ENCODE peak calls at places on chromosomes 2 and 18, in four cellular contexts. T is K562, R is brain microvascular endothelial cell, J is lower lobe of right lung. B is an unnamed sample.

GRCh38 chr2:15158117-15158516 is 403.0 kb downstream of the NBAS start:
- DNase-seq in T (no peak), R (no peak), J (no peak), B (no peak)

GRCh38 chr18:12507007-12507406 is 99.3 kb downstream of the PRELID3A start:
- DNase-seq in T (no peak), R (no peak), J (no peak), B (no peak)

GRCh38 chr2:179541586-179541985 is 277.0 kb upstream of the SESTD1 start:
- DNase-seq in T (no peak), R (no peak), J (no peak), B (no peak)

GRCh38 chr2:169280502-169280901 is 81.8 kb downstream of the LRP2 start:
- DNase-seq in T (no peak), R (no peak), J (no peak), B (no peak)

GRCh38 chr2:122001441-122001874 is 246.0 kb downstream of the TSN start:
- DNase-seq in T (no peak), R (no peak), J (no peak), B (no peak)

GRCh38 chr2:200905618-200906296 is 16.6 kb downstream of the NIF3L1 start:
- DNase-seq in T (peak; percentile 16), R (peak; percentile 69), J (peak; percentile 77), B (no peak)

GRCh38 chr2:127516031-127516430 is 10.3 kb downstream of the IWS1 start:
- DNase-seq in T (no peak), R (peak; percentile 16), J (peak; percentile 86), B (no peak)

GRCh38 chr18:58417752-58418151 is 211.1 kb downstream of the ALPK2 start:
- DNase-seq in T (no peak), R (peak; percentile 20), J (no peak), B (no peak)

GRCh38 chr2:72579595-72580180 is 246.1 kb downstream of the EXOC6B start:
- DNase-seq in T (no peak), R (no peak), J (no peak), B (peak; percentile 0)

GRCh38 chr2:10009811-10010781 is 33.3 kb upstream of the KLF11 start:
- DNase-seq in T (no peak), R (no peak), J (peak; percentile 72), B (no peak)

GRCh38 chr2:235879116-235879515 is 289.1 kb downstream of the GBX2 start:
- DNase-seq in T (no peak), R (no peak), J (no peak), B (no peak)

GRCh38 chr18:69895081-69896047 is 52.3 kb downstream of the CD226 start:
- DNase-seq in T (no peak), R (no peak), J (no peak), B (no peak)

GRCh38 chr18:41721103-41721502 is 233.9 kb upstream of the PIK3C3 start:
- DNase-seq in T (no peak), R (no peak), J (no peak), B (no peak)

GRCh38 chr18:47944972-47945843 is 14.7 kb upstream of the SMAD2 start:
- DNase-seq in T (no peak), R (no peak), J (no peak), B (no peak)

GRCh38 chr2:85769236-85769986 is 15.6 kb downstream of the ATOH8 start:
- DNase-seq in T (peak; percentile 84), R (no peak), J (no peak), B (no peak)

GRCh38 chr2:147663964-147664363 is 180.9 kb upstream of the ACVR2A start:
- DNase-seq in T (no peak), R (no peak), J (no peak), B (no peak)

GRCh38 chr2:110215566-110216158 is 3.3 kb upstream of the MTLN start:
- DNase-seq in T (no peak), R (no peak), J (no peak), B (no peak)

GRCh38 chr2:20400787-20401494 is 45.9 kb upstream of the RHOB start:
- DNase-seq in T (no peak), R (no peak), J (no peak), B (no peak)

GRCh38 chr18:22490429-22490846 is 72.7 kb upstream of the CTAGE1 start:
- DNase-seq in T (no peak), R (no peak), J (no peak), B (no peak)

GRCh38 chr2:28175028-28175427 is 217.6 kb upstream of the FOSL2 start:
- DNase-seq in T (no peak), R (no peak), J (no peak), B (no peak)

GRCh38 chr2:145288650-145289496 is 769.0 kb upstream of the ZEB2 start:
- DNase-seq in T (peak; percentile 11), R (no peak), J (no peak), B (no peak)

GRCh38 chr18:47750889-47751423 is 179.5 kb downstream of the SMAD2 start:
- DNase-seq in T (no peak), R (no peak), J (no peak), B (no peak)

GRCh38 chr2:226661789-226662545 is 137.7 kb downstream of the IRS1 start:
- DNase-seq in T (no peak), R (peak; percentile 95), J (no peak), B (no peak)

GRCh38 chr2:5409925-5410360 is 282.2 kb upstream of the SOX11 start:
- DNase-seq in T (no peak), R (no peak), J (no peak), B (no peak)

GRCh38 chr2:3035385-3036050 is 342.1 kb downstream of the EIPR1 start:
- DNase-seq in T (no peak), R (no peak), J (no peak), B (no peak)

GRCh38 chr2:186201371-186201770 is 284.7 kb upstream of the ZC3H15 start:
- DNase-seq in T (no peak), R (no peak), J (no peak), B (no peak)

GRCh38 chr18:9578306-9578705 is 36.1 kb downstream of the PPP4R1 start:
- DNase-seq in T (no peak), R (no peak), J (no peak), B (no peak)

GRCh38 chr2:158760887-158761286 is 34.2 kb upstream of the DAPL1 start:
- DNase-seq in T (no peak), R (no peak), J (no peak), B (no peak)

GRCh38 chr2:42359894-42360483 is 1.0 kb downstream of the COX7A2L start:
- DNase-seq in T (peak; percentile 34), R (no peak), J (no peak), B (no peak)

GRCh38 chr2:197828464-197829135 is 24.2 kb downstream of the PLCL1 start:
- DNase-seq in T (no peak), R (no peak), J (no peak), B (no peak)

GRCh38 chr2:43224571-43225092 is 1.8 kb downstream of the ZFP36L2 start:
- DNase-seq in T (peak; percentile 28), R (peak; percentile 8), J (peak; percentile 67), B (peak; percentile 54)

GRCh38 chr2:219158586-219158985 is 2.0 kb downstream of the NHEJ1 start:
- DNase-seq in T (no peak), R (no peak), J (no peak), B (no peak)

GRCh38 chr2:27320958-27321543 is 1.8 kb downstream of the MPV17 start:
- DNase-seq in T (peak; percentile 86), R (peak; percentile 98), J (peak; percentile 61), B (no peak)

GRCh38 chr2:12081481-12082210 is 335.2 kb downstream of the LPIN1 start:
- DNase-seq in T (no peak), R (no peak), J (no peak), B (peak; percentile 83)

GRCh38 chr18:80033181-80034067 is 810 bp upstream of the RBFA start:
- DNase-seq in T (peak; percentile 33), R (peak; percentile 83), J (no peak), B (peak; percentile 71)

GRCh38 chr2:30694286-30695055 is 112.8 kb downstream of the CAPN13 start:
- DNase-seq in T (no peak), R (peak; percentile 22), J (no peak), B (no peak)

GRCh38 chr2:30691948-30692828 is 115.1 kb downstream of the CAPN13 start:
- DNase-seq in T (no peak), R (no peak), J (no peak), B (no peak)

GRCh38 chr2:30695749-30696148 is 111.5 kb downstream of the CAPN13 start:
- DNase-seq in T (no peak), R (no peak), J (no peak), B (no peak)

GRCh38 chr2:30692829-30693265 is 114.4 kb downstream of the CAPN13 start:
- DNase-seq in T (no peak), R (no peak), J (no peak), B (no peak)

GRCh38 chr2:30693821-30694281 is 113.4 kb downstream of the CAPN13 start:
- DNase-seq in T (no peak), R (no peak), J (no peak), B (no peak)
- H3K27ac ChIP-seq in T (no peak overlapping the region), R (no peak overlapping the region), J (peak overlapping the region; percentile 61), B (no peak overlapping the region)

GRCh38 chr2:60771508-60771907 is 15.4 kb downstream of the PAPOLG start:
- DNase-seq in T (no peak), R (no peak), J (no peak), B (no peak)

GRCh38 chr2:60780741-60781140 is 24.7 kb downstream of the PAPOLG start:
- DNase-seq in T (no peak), R (no peak), J (no peak), B (no peak)

GRCh38 chr2:60779426-60779825 is 23.4 kb downstream of the PAPOLG start:
- DNase-seq in T (no peak), R (no peak), J (no peak), B (no peak)

GRCh38 chr2:60778352-60778751 is 22.3 kb downstream of the PAPOLG start:
- DNase-seq in T (no peak), R (no peak), J (no peak), B (no peak)

DNA sequence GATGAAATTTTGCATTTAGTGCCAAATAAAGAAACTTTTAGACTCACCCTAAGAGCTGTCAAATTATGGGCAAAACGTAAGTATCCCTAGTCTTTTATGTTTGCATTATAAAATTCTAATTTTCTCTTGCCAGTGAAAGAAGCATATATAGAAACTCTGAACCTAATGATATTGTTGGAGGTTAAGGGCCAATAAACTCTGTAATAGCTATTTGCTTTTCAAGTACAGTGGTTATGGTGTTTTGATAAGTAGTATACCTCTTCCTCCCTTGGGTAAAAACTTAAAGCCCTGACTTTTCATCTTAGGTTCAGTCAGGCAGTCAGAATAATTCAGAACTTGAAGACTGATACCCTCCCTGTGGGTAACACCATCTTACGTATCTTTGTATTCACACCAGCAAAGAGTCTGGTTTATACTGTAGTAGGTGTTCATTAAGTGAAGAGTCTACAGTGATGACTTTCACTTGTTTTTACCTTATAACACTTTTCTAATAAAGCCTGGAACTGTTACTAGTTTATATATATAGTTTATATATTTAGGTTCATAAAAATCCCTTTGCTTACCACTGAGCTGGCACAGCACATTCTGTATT is 19.1 kb downstream of the PAPOLG start:
- DNase-seq in T (no peak), R (no peak), J (no peak), B (no peak)
- H3K27ac ChIP-seq in T (no peak overlapping the region), R (no peak overlapping the region), J (no peak overlapping the region), B (no peak overlapping the region)

DNA sequence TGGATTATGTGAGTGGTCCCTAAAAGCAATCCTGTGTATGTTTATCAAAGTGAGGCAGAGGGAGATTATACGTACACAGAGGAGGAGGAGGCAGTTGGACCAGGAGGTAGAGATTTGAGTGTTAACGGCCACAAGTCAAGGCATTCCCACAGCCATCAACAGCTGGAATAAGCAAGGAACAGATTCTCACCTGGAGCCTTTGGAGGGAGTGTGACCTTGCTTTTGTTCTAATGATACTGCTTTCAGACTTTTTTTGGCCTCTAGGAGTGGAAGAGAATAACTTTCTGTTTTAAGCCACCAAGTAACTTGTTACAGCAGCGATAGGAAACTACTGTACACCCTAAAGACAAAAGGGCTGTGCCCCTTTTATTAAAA is 18.1 kb downstream of the LCLAT1 start:
- DNase-seq in T (no peak), R (no peak), J (no peak), B (no peak)
- H3K27ac ChIP-seq in T (peak overlapping the region; percentile 13), R (no peak overlapping the region), J (peak overlapping the region; percentile 18), B (peak overlapping the region; percentile 31)

GRCh38 chr2:120238728-120239487 is 13.7 kb upstream of the RALB start:
- DNase-seq in T (peak; percentile 44), R (peak; percentile 77), J (no peak), B (no peak)
- H3K27ac ChIP-seq in T (no peak overlapping the region), R (no peak overlapping the region), J (no peak overlapping the region), B (no peak overlapping the region)